ENCODE peak calls at places on chromosomes 2 and 18, in four cellular contexts. One of them, this sample, is unnamed.

GRCh38 chr2:12732663-12733062 is 15.9 kb downstream of the TRIB2 start:
- DNase-seq in omental fat pad: no peak
- DNase-seq in AG08395: no peak
- DNase-seq in H7: no peak
- DNase-seq in this sample: no peak

GRCh38 chr2:159551811-159552210 is 64.5 kb downstream of the BAZ2B start:
- DNase-seq in omental fat pad: no peak
- DNase-seq in AG08395: no peak
- DNase-seq in H7: no peak
- DNase-seq in this sample: no peak

GRCh38 chr2:121748202-121748601 is 7.2 kb upstream of the TSN start:
- DNase-seq in omental fat pad: no peak
- DNase-seq in AG08395: no peak
- DNase-seq in H7: peak
- DNase-seq in this sample: peak

GRCh38 chr2:37711308-37711731 is 39.9 kb upstream of the CDC42EP3 start:
- DNase-seq in omental fat pad: no peak
- DNase-seq in AG08395: peak
- DNase-seq in H7: peak
- DNase-seq in this sample: peak

GRCh38 chr2:223590964-223591363 is 11.2 kb downstream of the SCG2 start:
- DNase-seq in omental fat pad: no peak
- DNase-seq in AG08395: no peak
- DNase-seq in H7: no peak
- DNase-seq in this sample: no peak

GRCh38 chr2:101277111-101277510 is 24.4 kb downstream of the CNOT11 start:
- DNase-seq in omental fat pad: no peak
- DNase-seq in AG08395: no peak
- DNase-seq in H7: no peak
- DNase-seq in this sample: peak

GRCh38 chr2:126797622-126798275 is 100.9 kb upstream of the TEX51 start:
- DNase-seq in omental fat pad: no peak
- DNase-seq in AG08395: no peak
- DNase-seq in H7: peak
- DNase-seq in this sample: no peak

GRCh38 chr2:122710049-122710448 is 954.6 kb downstream of the TSN start:
- DNase-seq in omental fat pad: no peak
- DNase-seq in AG08395: no peak
- DNase-seq in H7: no peak
- DNase-seq in this sample: no peak

GRCh38 chr2:68564426-68564825 is 79.0 kb upstream of the PROKR1 start:
- DNase-seq in omental fat pad: no peak
- DNase-seq in AG08395: no peak
- DNase-seq in H7: no peak
- DNase-seq in this sample: no peak

GRCh38 chr18:30280861-30281470 is 761.6 kb downstream of the DSC3 start:
- DNase-seq in omental fat pad: no peak
- DNase-seq in AG08395: peak
- DNase-seq in H7: no peak
- DNase-seq in this sample: peak

GRCh38 chr2:223865907-223866508 is 28.6 kb upstream of the AP1S3 start:
- DNase-seq in omental fat pad: no peak
- DNase-seq in AG08395: no peak
- DNase-seq in H7: no peak
- DNase-seq in this sample: no peak

GRCh38 chr2:150561076-150561475 is 73.6 kb upstream of the RND3 start:
- DNase-seq in omental fat pad: no peak
- DNase-seq in AG08395: no peak
- DNase-seq in H7: no peak
- DNase-seq in this sample: no peak

GRCh38 chr2:161173541-161174194 is 13.4 kb downstream of the TANK start:
- DNase-seq in omental fat pad: no peak
- DNase-seq in AG08395: no peak
- DNase-seq in H7: no peak
- DNase-seq in this sample: no peak

GRCh38 chr2:9738718-9739496 is 104.4 kb upstream of the TAF1B start:
- DNase-seq in omental fat pad: no peak
- DNase-seq in AG08395: peak
- DNase-seq in H7: no peak
- DNase-seq in this sample: no peak

GRCh38 chr2:112141623-112142001 is 3.4 kb downstream of the FBLN7 start:
- DNase-seq in omental fat pad: no peak
- DNase-seq in AG08395: no peak
- DNase-seq in H7: no peak
- DNase-seq in this sample: no peak

GRCh38 chr2:74546004-74546403 is 7.7 kb downstream of the LOXL3 start:
- DNase-seq in omental fat pad: no peak
- DNase-seq in AG08395: no peak
- DNase-seq in H7: peak
- DNase-seq in this sample: no peak

GRCh38 chr2:161913865-161914264 is 160.2 kb downstream of the DPP4 start:
- DNase-seq in omental fat pad: no peak
- DNase-seq in AG08395: peak
- DNase-seq in H7: no peak
- DNase-seq in this sample: no peak

GRCh38 chr2:183093857-183094657 is 15.5 kb downstream of the DUSP19 start:
- DNase-seq in omental fat pad: no peak
- DNase-seq in AG08395: peak
- DNase-seq in H7: no peak
- DNase-seq in this sample: no peak

GRCh38 chr2:55766947-55767346 is 73.3 kb upstream of the PNPT1 start:
- DNase-seq in omental fat pad: no peak
- DNase-seq in AG08395: no peak
- DNase-seq in H7: no peak
- DNase-seq in this sample: no peak

GRCh38 chr2:107588181-107588580 is 238.5 kb upstream of the RGPD4 start:
- DNase-seq in omental fat pad: no peak
- DNase-seq in AG08395: no peak
- DNase-seq in H7: no peak
- DNase-seq in this sample: no peak

GRCh38 chr2:23653326-23653725 is 268.3 kb downstream of the KLHL29 start:
- DNase-seq in omental fat pad: no peak
- DNase-seq in AG08395: no peak
- DNase-seq in H7: no peak
- DNase-seq in this sample: no peak

GRCh38 chr2:215080545-215080944 is 57.9 kb downstream of the ABCA12 start:
- DNase-seq in omental fat pad: no peak
- DNase-seq in AG08395: no peak
- DNase-seq in H7: no peak
- DNase-seq in this sample: no peak

GRCh38 chr2:175004980-175005832 is at the start of gene CHN1:
- DNase-seq in omental fat pad: peak
- DNase-seq in AG08395: peak
- DNase-seq in H7: peak
- DNase-seq in this sample: peak

GRCh38 chr2:120630031-120630701 is 105.5 kb upstream of the GLI2 start:
- DNase-seq in omental fat pad: no peak
- DNase-seq in AG08395: no peak
- DNase-seq in H7: no peak
- DNase-seq in this sample: no peak

GRCh38 chr2:168810235-168810634 is 7.8 kb downstream of the NOSTRIN start:
- DNase-seq in omental fat pad: no peak
- DNase-seq in AG08395: no peak
- DNase-seq in H7: no peak
- DNase-seq in this sample: no peak

GRCh38 chr2:71790261-71791038 is 337.1 kb downstream of the DYSF start:
- DNase-seq in omental fat pad: no peak
- DNase-seq in AG08395: no peak
- DNase-seq in H7: no peak
- DNase-seq in this sample: no peak

GRCh38 chr2:128464456-128464855 is 145.8 kb upstream of the HS6ST1 start:
- DNase-seq in omental fat pad: no peak
- DNase-seq in AG08395: no peak
- DNase-seq in H7: peak
- DNase-seq in this sample: no peak

GRCh38 chr2:167104691-167105090 is 216.4 kb downstream of the XIRP2 start:
- DNase-seq in omental fat pad: no peak
- DNase-seq in AG08395: no peak
- DNase-seq in H7: no peak
- DNase-seq in this sample: no peak

GRCh38 chr2:112150447-112150846 is 12.3 kb downstream of the FBLN7 start:
- DNase-seq in omental fat pad: no peak
- DNase-seq in AG08395: peak
- DNase-seq in H7: peak
- DNase-seq in this sample: peak

GRCh38 chr2:16389611-16390010 is 276.0 kb downstream of the CYRIA start:
- DNase-seq in omental fat pad: no peak
- DNase-seq in AG08395: no peak
- DNase-seq in H7: no peak
- DNase-seq in this sample: no peak

GRCh38 chr2:178513876-178514275 is 33.6 kb downstream of the PLEKHA3 start:
- DNase-seq in omental fat pad: no peak
- DNase-seq in AG08395: peak
- DNase-seq in H7: no peak
- DNase-seq in this sample: no peak

GRCh38 chr2:239322414-239323086 is 78.3 kb downstream of the HDAC4 start:
- DNase-seq in omental fat pad: no peak
- DNase-seq in AG08395: peak
- DNase-seq in H7: peak
- DNase-seq in this sample: no peak

GRCh38 chr2:42360493-42360889 is 526 bp downstream of the COX7A2L start:
- DNase-seq in omental fat pad: no peak
- DNase-seq in AG08395: no peak
- DNase-seq in H7: no peak
- DNase-seq in this sample: no peak

GRCh38 chr2:49913025-49913424 is 758.7 kb upstream of the FSHR start:
- DNase-seq in omental fat pad: no peak
- DNase-seq in AG08395: no peak
- DNase-seq in H7: no peak
- DNase-seq in this sample: no peak

GRCh38 chr2:172297531-172297930 is 129.9 kb upstream of the ITGA6 start:
- DNase-seq in omental fat pad: no peak
- DNase-seq in AG08395: no peak
- DNase-seq in H7: no peak
- DNase-seq in this sample: no peak

GRCh38 chr2:46024146-46024779 is 272.9 kb upstream of the EPAS1 start:
- DNase-seq in omental fat pad: no peak
- DNase-seq in AG08395: no peak
- DNase-seq in H7: no peak
- DNase-seq in this sample: no peak